ENCODE peak calls at places on chromosome 3, in five cellular contexts. T, S, M, C and G are unnamed samples. For H3K27me3, the result is how much of the 10 kb centered on the place peaks cover.

GRCh38 chr3:12444582-12445468 is 39.5 kb upstream of the TSEN2 start:
- DNase-seq in M (no peak), T (no peak), C (no peak), S (peak), G (no peak)

GRCh38 chr3:195270350-195271115 is 426 bp downstream of the XXYLT1 start:
- DNase-seq in T (peak), M (no peak), S (peak), C (no peak), G (no peak)

GRCh38 chr3:175695251-175695650 is 836.1 kb downstream of the NAALADL2 start:
- DNase-seq in T (no peak), M (no peak), C (no peak), S (no peak), G (no peak)

GRCh38 chr3:13822042-13822441 is 57.8 kb downstream of the WNT7A start:
- DNase-seq in M (no peak), C (no peak), T (no peak), S (no peak), G (no peak)

GRCh38 chr3:30453364-30454039 is 152.9 kb upstream of the TGFBR2 start:
- DNase-seq in C (no peak), T (no peak), M (no peak), S (no peak), G (no peak)

GRCh38 chr3:138472141-138472825 is 37.9 kb downstream of the ESYT3 start:
- DNase-seq in M (no peak), T (no peak), S (no peak), C (no peak), G (no peak)

GRCh38 chr3:49158792-49159191 is 7.3 kb downstream of the CCDC71 start:
- DNase-seq in S (no peak), T (no peak), C (no peak), M (no peak), G (no peak)

GRCh38 chr3:43632269-43632733 is 10.5 kb upstream of the ANO10 start:
- DNase-seq in M (no peak), S (no peak), T (peak), C (no peak), G (no peak)

GRCh38 chr3:45548724-45549123 is 45.8 kb upstream of the LIMD1 start:
- DNase-seq in M (no peak), C (no peak), S (no peak), T (no peak), G (no peak)
- H3K27ac ChIP-seq in M (no peak), C (no peak), S (no peak), T (no peak), G (no peak)

GRCh38 chr3:130789678-130790340 is 43.2 kb upstream of the PIK3R4 start:
- DNase-seq in M (no peak), C (no peak), T (no peak), S (peak), G (no peak)
- H3K27me3 ChIP-seq in M (under half), C (under half), T (under half), S (under half), G (under half)

GRCh38 chr3:189834462-189834861 is 203.3 kb downstream of the TP63 start:
- DNase-seq in C (no peak), S (no peak), T (no peak), M (no peak), G (no peak)
- H3K27ac ChIP-seq in C (no peak), S (no peak), T (no peak), M (no peak), G (no peak)

GRCh38 chr3:16304065-16305010 is 39.3 kb downstream of the OXNAD1 start:
- DNase-seq in S (no peak), T (no peak), M (no peak), C (no peak), G (no peak)

GRCh38 chr3:16305121-16305541 is 40.1 kb downstream of the OXNAD1 start:
- DNase-seq in S (peak), C (peak), M (no peak), T (no peak), G (no peak)

GRCh38 chr3:16301490-16301889 is 36.5 kb downstream of the OXNAD1 start:
- DNase-seq in C (no peak), S (no peak), T (no peak), M (no peak), G (no peak)

GRCh38 chr3:16302082-16302631 is 37.1 kb downstream of the OXNAD1 start:
- DNase-seq in C (no peak), S (no peak), T (no peak), M (no peak), G (no peak)

GRCh38 chr3:16303037-16303436 is 38.0 kb downstream of the OXNAD1 start:
- DNase-seq in S (no peak), M (no peak), C (no peak), T (no peak), G (no peak)
- H3K27me3 ChIP-seq in S (under half), M (under half), C (under half), T (under half), G (under half)

DNA sequence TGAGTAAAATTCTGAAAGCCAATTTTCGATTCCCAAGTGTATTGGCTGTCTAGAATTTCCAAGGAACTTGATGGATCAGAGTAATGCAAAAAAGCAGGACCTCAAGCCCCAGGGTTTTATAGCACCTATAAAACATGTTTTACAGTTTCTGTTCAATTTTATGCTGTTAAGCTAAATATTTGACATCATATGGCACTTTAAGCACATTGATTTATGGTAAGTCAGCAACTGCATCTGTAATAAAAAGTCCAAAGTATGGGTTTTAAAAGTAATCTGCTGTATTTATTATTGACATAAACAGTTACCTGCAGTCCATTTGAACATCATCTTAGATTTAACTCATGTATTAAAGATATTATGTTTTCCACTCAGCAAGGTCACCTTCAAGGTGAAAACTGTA is 20.0 kb upstream of the MFSD1 start:
- DNase-seq in M (no peak), T (no peak), C (no peak), S (no peak), G (no peak)
- H3K27ac ChIP-seq in M (no peak), T (no peak), C (no peak), S (no peak), G (no peak)

GRCh38 chr3:200747-201146 is 4.2 kb downstream of the CHL1 start:
- DNase-seq in M (no peak), S (no peak), T (no peak), C (no peak), G (no peak)
- H3K27me3 ChIP-seq in M (under half), S (under half), T (under half), C (under half), G (under half)

DNA sequence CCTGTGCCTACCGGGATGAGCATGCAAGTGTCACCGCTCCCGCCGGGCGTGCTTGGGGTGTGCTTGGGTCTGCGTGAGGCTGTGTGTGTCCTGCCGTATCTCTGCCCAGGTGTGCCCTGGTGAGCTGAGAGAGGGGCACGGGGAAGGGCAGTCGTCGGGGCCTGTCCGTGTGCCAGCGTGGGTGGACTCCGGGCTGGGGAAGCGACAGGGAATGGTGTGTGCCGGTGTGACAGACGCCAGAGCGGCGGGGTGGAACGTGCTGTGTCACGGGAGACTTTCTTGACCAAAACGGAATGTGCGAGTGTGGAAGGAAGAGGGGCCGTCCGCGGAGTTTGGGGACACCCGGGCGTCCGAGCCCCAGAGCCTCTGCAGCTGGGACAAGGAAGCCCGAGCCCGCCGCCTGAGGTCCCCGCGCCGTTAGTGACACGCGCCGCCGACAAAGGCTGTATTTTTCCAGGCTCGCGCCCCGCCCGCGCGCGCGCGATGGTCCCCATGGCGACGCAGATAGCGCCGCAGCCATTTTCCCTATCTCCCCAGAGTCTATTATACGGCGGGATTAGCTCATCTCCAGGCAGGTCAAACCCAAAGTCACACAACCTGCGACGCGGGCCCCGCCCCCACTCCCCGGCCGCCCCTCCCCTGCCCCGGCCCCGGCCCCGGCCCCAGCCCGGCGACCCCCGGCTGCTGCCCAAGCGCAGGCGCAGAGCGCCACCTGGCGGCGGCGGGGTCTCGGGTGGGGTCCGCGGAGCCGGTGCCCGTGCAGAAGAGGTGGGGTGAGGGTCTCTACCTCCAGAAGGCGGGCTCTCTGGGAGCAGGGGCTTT is 4.5 kb upstream of the GATA2 start:
- DNase-seq in C (peak), S (peak), T (peak), M (peak), G (no peak)
- H3K27ac ChIP-seq in C (no peak), S (no peak), T (peak), M (no peak), G (no peak)

GRCh38 chr3:198113219-198114053 is 153.4 kb downstream of the LMLN start:
- DNase-seq in C (no peak), S (no peak), M (no peak), T (no peak), G (no peak)
- H3K27me3 ChIP-seq in C (under half), S (under half), M (half or more), T (under half), G (under half)

DNA sequence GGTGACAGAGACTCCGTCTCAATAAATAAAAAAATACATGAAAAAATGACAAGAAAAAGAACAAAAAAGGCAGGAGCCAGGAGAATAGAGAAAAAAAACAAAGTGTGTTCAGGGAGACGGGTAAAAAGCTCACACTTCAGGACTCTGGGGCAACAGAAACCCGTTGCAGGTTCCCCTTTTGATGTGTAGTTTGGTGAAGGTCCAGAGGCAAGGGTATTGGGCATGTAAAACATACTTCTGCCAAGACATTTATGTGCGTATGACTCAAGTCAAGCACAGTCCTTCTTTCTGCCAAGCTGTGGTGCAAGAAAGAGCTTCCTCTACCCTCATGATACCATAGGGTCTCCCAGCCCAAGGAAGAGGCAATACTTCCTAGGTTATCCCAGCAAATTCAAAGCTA is 33.4 kb upstream of the STRIT1 start:
- DNase-seq in C (no peak), T (no peak), M (no peak), S (no peak), G (no peak)
- H3K27ac ChIP-seq in C (no peak), T (no peak), M (no peak), S (no peak), G (no peak)

GRCh38 chr3:134030801-134031619 is 1.3 kb upstream of the SLCO2A1 start:
- DNase-seq in T (no peak), S (no peak), M (no peak), C (no peak), G (no peak)
- H3K27me3 ChIP-seq in T (under half), S (under half), M (under half), C (under half), G (under half)